ENCODE peak calls at places on chromosomes 11 and 22, in six cellular contexts. M is stomach, N is tibial nerve, U is psoas muscle, P is uterus, I is gastrocnemius medialis. B is an unnamed sample. For H3K9me3, the result is how much of the 10 kb centered on the place peaks cover.

GRCh38 chr11:102223859-102224258 is 93.4 kb upstream of the BIRC3 start:
- DNase-seq in M (no peak), N (no peak), U (no peak), P (no peak), I (no peak), B (no peak)

GRCh38 chr11:38304926-38305325 is 1706.9 kb upstream of the RAG2 start:
- DNase-seq in M (no peak), N (no peak), U (no peak), P (no peak), I (no peak), B (no peak)

GRCh38 chr11:122733301-122733686 is 77.8 kb downstream of the UBASH3B start:
- DNase-seq in M (no peak), N (peak), U (peak), P (no peak), I (peak), B (peak)

GRCh38 chr22:40479887-40480538 is 109.6 kb downstream of the SGSM3 start:
- DNase-seq in M (no peak), N (no peak), U (no peak), P (no peak), I (no peak), B (no peak)

GRCh38 chr11:64789331-64790204 is 11.2 kb upstream of the SF1 start:
- DNase-seq in M (no peak), N (no peak), U (no peak), P (no peak), I (no peak), B (no peak)

GRCh38 chr11:64879226-64879900 is 942 bp upstream of the EHD1 start:
- DNase-seq in M (no peak), N (no peak), U (peak), P (no peak), I (no peak), B (no peak)

GRCh38 chr11:110763249-110764011 is 51.2 kb upstream of the ARHGAP20 start:
- DNase-seq in M (peak), N (peak), U (no peak), P (peak), I (no peak), B (no peak)

GRCh38 chr22:39534591-39535301 is 2.2 kb upstream of the RPS19BP1 start:
- DNase-seq in M (peak), N (peak), U (peak), P (peak), I (peak), B (peak)

GRCh38 chr11:115623021-115623451 is 118.8 kb upstream of the CADM1 start:
- DNase-seq in M (peak), N (peak), U (peak), P (peak), I (peak), B (peak)

GRCh38 chr11:123543796-123544195 is 110.6 kb downstream of the SCN3B start:
- DNase-seq in M (no peak), N (no peak), U (no peak), P (no peak), I (no peak), B (no peak)

GRCh38 chr22:39808087-39808486 is 85.5 kb downstream of the ENTHD1 start:
- DNase-seq in M (no peak), N (no peak), U (no peak), P (no peak), I (no peak), B (no peak)

GRCh38 chr22:42829311-42829710 is 27.8 kb downstream of the ARFGAP3 start:
- DNase-seq in M (no peak), N (no peak), U (no peak), P (no peak), I (no peak), B (no peak)

GRCh38 chr22:23570681-23571080 is 9.4 kb downstream of the IGLL1 start:
- DNase-seq in M (no peak), N (no peak), U (no peak), P (no peak), I (no peak), B (no peak)

GRCh38 chr11:85821636-85822035 is 10.7 kb upstream of the SYTL2 start:
- DNase-seq in M (peak), N (no peak), U (no peak), P (no peak), I (no peak), B (no peak)

GRCh38 chr22:25899566-25899965 is 157.6 kb downstream of the MYO18B start:
- DNase-seq in M (no peak), N (no peak), U (no peak), P (no peak), I (no peak), B (no peak)

GRCh38 chr22:25900880-25901279 is 158.9 kb downstream of the MYO18B start:
- DNase-seq in M (no peak), N (no peak), U (peak), P (no peak), I (peak), B (peak)

GRCh38 chr22:25902402-25902801 is 160.4 kb downstream of the MYO18B start:
- DNase-seq in M (no peak), N (no peak), U (no peak), P (no peak), I (no peak), B (no peak)

GRCh38 chr22:25900390-25900789 is 158.4 kb downstream of the MYO18B start:
- DNase-seq in M (no peak), N (no peak), U (no peak), P (no peak), I (no peak), B (no peak)

DNA sequence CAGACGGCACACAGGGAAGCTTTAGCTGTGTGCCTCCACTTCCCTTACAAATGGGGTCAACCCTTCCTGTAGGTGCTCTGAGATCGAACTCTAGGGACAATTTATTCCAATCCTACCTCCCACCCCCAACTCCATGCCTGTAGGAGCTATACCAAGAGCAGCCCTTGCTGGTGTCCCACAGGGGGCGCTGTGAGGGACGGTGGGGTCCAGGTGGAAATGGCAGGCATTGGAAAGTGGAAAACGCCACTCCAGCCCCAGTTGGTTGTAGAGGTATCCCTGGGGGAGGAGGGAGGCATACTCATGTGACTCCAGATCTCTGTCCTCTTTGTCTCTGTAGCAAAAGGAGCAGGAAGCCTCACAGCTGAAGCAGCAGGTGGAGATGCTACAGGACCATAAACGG is 161.3 kb downstream of the MYO18B start:
- DNase-seq in M (no peak), N (no peak), U (no peak), P (no peak), I (no peak), B (no peak)
- TF ChIP-seq CTCF in M (no peak), N (no peak), U (no peak), P (no peak), I (no peak), B (no peak)

GRCh38 chr11:17607572-17608570 is 60.8 kb downstream of the OTOG start:
- DNase-seq in M (no peak), N (no peak), U (no peak), P (no peak), I (no peak), B (no peak)

GRCh38 chr11:17607083-17607429 is 60.0 kb downstream of the OTOG start:
- DNase-seq in M (no peak), N (no peak), U (no peak), P (no peak), I (no peak), B (no peak)

GRCh38 chr11:17604913-17605230 is 57.8 kb downstream of the OTOG start:
- DNase-seq in M (peak), N (no peak), U (no peak), P (no peak), I (no peak), B (no peak)

GRCh38 chr11:17605736-17606135 is 58.7 kb downstream of the OTOG start:
- DNase-seq in M (no peak), N (no peak), U (no peak), P (no peak), I (no peak), B (no peak)

GRCh38 chr11:17606206-17607082 is 59.4 kb downstream of the OTOG start:
- DNase-seq in M (no peak), N (no peak), U (no peak), P (no peak), I (no peak), B (no peak)
- H3K9me3 ChIP-seq in M (under half), N (under half), U (under half), P (under half), I (under half), B (under half)

GRCh38 chr11:117933930-117934329 is 4.7 kb upstream of the TMPRSS13 start:
- DNase-seq in M (no peak), N (no peak), U (no peak), P (no peak), I (no peak), B (no peak)
- TF ChIP-seq CTCF in M (no peak), N (no peak), U (no peak), P (no peak), I (no peak), B (no peak)

GRCh38 chr22:48321986-48322545 is 1505.6 kb downstream of the BRD1 start:
- DNase-seq in M (no peak), N (no peak), U (no peak), P (no peak), I (no peak), B (no peak)

GRCh38 chr22:48320671-48321515 is 1506.8 kb downstream of the BRD1 start:
- DNase-seq in M (no peak), N (no peak), U (no peak), P (no peak), I (no peak), B (no peak)

GRCh38 chr22:48319321-48320047 is 1508.2 kb downstream of the BRD1 start:
- DNase-seq in M (no peak), N (no peak), U (no peak), P (no peak), I (no peak), B (no peak)

GRCh38 chr22:48318575-48319320 is 1508.9 kb downstream of the BRD1 start:
- DNase-seq in M (no peak), N (no peak), U (no peak), P (no peak), I (no peak), B (no peak)

DNA sequence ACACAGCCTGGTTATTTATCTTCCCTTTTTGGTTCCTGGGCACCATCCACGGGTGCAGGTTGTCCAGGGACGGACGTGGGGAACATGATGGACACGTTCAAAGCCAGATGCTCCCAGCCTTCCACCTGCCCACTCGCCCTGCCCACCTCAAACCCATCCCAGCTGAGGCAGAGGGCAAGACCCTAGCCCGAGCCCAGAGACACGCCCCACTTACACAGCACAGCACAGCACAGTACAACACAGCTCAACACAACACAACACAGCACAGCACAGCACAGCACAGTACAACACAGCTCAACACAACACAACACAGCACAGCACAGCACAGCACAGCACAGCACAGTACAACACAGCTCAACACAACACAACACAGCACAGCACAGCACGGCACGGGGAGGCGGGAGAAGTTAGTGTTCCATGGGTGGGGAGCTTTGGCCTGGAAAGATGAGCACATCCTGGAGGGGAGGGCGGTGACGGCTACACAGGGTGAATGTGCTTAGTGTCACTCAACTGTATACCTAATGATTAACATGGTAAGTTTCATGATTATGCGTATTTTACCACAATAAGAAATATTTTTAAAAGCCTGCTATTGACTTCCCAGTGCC is 1507.5 kb downstream of the BRD1 start:
- DNase-seq in M (no peak), N (no peak), U (no peak), P (no peak), I (no peak), B (no peak)
- H3K9me3 ChIP-seq in M (under half), N (under half), U (under half), P (under half), I (under half), B (under half)

GRCh38 chr22:19619144-19620009 is 94.9 kb upstream of the SEPTIN5 start:
- DNase-seq in M (no peak), N (no peak), U (no peak), P (no peak), I (no peak), B (no peak)
- TF ChIP-seq CTCF in M (no peak), N (no peak), U (no peak), P (no peak), I (no peak), B (no peak)

GRCh38 chr11:97905101-97905500 is 1115.6 kb upstream of the CNTN5 start:
- DNase-seq in M (no peak), N (no peak), U (no peak), P (no peak), I (no peak), B (no peak)

GRCh38 chr11:97912629-97913028 is 1108.1 kb upstream of the CNTN5 start:
- DNase-seq in M (no peak), N (no peak), U (no peak), P (no peak), I (no peak), B (no peak)

GRCh38 chr11:97909544-97910394 is 1111.0 kb upstream of the CNTN5 start:
- DNase-seq in M (no peak), N (no peak), U (no peak), P (no peak), I (no peak), B (no peak)

GRCh38 chr11:97902828-97903227 is 1117.9 kb upstream of the CNTN5 start:
- DNase-seq in M (no peak), N (no peak), U (no peak), P (no peak), I (no peak), B (no peak)

DNA sequence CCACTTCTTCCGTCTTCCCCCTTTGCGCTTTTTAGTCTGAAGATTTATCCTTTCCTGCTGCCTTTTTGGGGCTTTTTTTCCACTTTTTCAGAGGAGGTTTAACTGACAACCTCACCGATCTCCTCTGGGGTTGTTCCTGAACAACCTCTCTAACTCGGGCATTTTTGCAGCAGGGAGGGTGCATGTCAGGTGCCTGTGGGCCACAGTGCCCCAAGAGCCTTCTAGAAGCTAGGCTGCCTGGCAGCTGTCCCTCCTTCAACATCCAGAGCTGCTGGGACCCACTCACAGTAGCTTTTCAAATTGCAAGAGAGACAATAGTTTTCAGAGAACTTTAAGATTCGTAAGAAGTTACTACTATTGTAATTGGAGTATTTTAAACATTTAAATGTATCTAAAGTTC is 1112.4 kb upstream of the CNTN5 start:
- DNase-seq in M (no peak), N (no peak), U (no peak), P (no peak), I (no peak), B (no peak)
- H3K9me3 ChIP-seq in M (under half), N (under half), U (under half), P (under half), I (under half), B (under half)

DNA sequence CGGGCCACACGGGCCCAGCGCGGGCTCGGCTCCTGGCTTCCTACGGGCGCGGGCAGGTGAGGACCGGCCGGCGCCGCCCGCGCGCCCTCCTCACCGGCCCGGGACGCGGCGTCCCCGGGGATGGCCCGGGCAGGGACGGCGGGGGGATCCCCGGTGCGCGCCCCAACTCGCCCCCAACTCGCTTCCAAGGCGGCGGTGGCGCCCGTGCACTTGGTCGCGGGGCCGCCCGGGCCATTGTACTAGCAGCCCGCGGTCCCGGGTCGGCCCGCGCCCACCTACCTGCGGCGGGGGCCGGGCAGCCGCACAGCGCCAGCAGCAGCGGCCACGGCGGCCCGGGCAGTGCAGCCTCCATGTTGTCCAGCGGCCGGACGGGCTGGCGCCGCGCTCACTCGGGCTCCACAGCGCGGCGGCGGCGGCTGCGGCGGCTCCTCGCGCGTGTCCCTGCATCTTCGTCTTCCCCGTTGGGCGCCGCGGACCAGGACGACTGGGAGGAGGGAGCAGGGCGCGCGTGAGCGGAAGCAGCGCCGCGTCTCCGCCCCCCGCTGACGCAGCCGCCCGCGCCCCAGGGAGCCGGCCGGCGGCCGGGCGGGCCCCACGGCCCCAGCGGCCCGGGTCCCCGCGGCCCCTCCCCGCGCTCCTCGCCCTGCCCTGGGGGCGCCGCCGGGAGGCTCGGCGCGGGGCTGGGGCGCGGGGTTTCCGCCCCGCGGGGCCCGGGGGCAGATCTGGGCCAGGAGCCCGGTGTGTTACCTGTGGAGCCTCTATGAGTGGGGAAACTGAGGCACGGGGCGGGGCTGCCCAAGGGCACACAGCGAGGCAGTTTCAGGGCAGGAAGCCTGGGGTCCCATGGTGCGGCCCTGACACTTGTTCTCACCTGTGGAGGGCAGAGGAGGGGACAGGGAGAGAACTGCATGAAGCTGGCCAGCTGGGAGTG is 159.3 kb upstream of the GRK3 start:
- DNase-seq in M (peak), N (peak), U (peak), P (peak), I (peak), B (peak)
- TF ChIP-seq CTCF in M (no peak), N (no peak), U (no peak), P (no peak), I (no peak), B (no peak)

GRCh38 chr22:32725369-32725988 is 76.0 kb upstream of the TIMP3 start:
- DNase-seq in M (no peak), N (no peak), U (no peak), P (peak), I (no peak), B (no peak)

GRCh38 chr22:32731372-32731771 is 70.1 kb upstream of the TIMP3 start:
- DNase-seq in M (no peak), N (no peak), U (peak), P (peak), I (no peak), B (no peak)

GRCh38 chr22:32723632-32724031 is 77.9 kb upstream of the TIMP3 start:
- DNase-seq in M (peak), N (peak), U (peak), P (peak), I (peak), B (peak)

GRCh38 chr22:32729368-32729767 is 72.1 kb upstream of the TIMP3 start:
- DNase-seq in M (no peak), N (no peak), U (no peak), P (no peak), I (no peak), B (no peak)

DNA sequence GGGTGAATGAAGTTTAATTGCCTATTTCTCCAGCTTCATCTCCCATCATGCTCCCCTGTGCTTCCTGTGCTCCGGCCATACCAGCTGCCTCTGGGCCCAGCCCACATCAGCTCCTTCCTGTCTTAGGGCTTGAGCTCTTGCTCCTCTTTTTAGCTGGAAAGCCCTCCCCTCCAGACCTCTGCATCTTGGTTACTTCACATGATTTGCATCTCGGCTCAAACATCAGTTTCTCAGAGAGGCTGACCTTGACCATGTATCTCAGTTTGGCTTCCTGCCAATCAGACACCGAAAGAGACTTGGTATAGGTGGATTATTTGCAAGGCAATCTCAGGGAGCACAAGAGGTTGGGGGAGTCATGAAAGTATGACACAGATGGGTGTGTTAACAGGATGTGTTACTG is 73.2 kb upstream of the TIMP3 start:
- DNase-seq in M (no peak), N (no peak), U (no peak), P (no peak), I (no peak), B (no peak)
- H3K9me3 ChIP-seq in M (under half), N (under half), U (under half), P (under half), I (under half), B (under half)

DNA sequence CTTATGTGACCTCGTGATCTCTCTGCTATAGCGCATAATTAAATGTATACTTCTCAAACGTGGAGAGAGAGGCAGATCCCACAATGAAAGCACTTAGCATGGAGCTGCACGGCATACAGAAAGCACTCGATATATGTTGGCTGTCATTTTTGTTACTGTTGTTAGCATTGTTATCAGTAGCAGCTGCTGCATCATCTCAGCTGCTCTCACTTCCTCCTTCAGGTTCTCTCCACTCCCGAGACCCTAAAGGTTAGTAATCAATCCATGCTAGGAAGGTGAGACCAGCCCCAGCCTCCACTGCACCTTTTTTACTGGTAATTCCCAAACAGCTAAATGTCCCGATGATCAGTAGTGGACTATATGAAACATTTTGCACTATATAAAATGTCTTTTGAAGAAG is 13.4 kb upstream of the API5 start:
- DNase-seq in M (no peak), N (no peak), U (no peak), P (no peak), I (no peak), B (no peak)
- TF ChIP-seq CTCF in M (no peak), N (no peak), U (no peak), P (no peak), I (no peak), B (no peak)